ENCODE peak calls at places on chromosomes 2 and 18, in four cellular contexts. Z is stimulated activated CD4-positive, alpha-beta T cell treated with anti-CD3 and anti-CD28 coated beads, Interleukin-4, amount 100 ng/mL, for 48 hours; C is stimulated activated CD8-positive, alpha-beta memory T cell treated with anti-CD3 and anti-CD28 coated beads, Interleukin-12 subunit alpha, Interleukin-12 subunit beta, amount 100 ng/mL, for 4 hours; N is stromal cell of bone marrow. K is an unnamed sample.

GRCh38 chr18:79203017-79203605 is 133.9 kb downstream of the ATP9B start:
- DNase-seq in Z (peak), C (no peak), N (no peak), K (peak)

GRCh38 chr2:105390454-105390853 is 8.4 kb downstream of the FHL2 start:
- DNase-seq in Z (no peak), C (no peak), N (no peak), K (no peak)

GRCh38 chr2:88499204-88499603 is 46.7 kb upstream of the FOXI3 start:
- DNase-seq in Z (no peak), N (no peak), C (no peak), K (no peak)

GRCh38 chr2:238305965-238306679 is 14.2 kb upstream of the TRAF3IP1 start:
- DNase-seq in Z (no peak), N (no peak), C (no peak), K (no peak)

GRCh38 chr18:48735070-48735676 is 196.3 kb downstream of the CTIF start:
- DNase-seq in Z (no peak), N (no peak), C (no peak), K (peak)

GRCh38 chr18:76562286-76562840 is 67.3 kb upstream of the ZNF516 start:
- DNase-seq in N (no peak), C (no peak), Z (no peak), K (no peak)

GRCh38 chr2:5094192-5094591 is 598.0 kb upstream of the SOX11 start:
- DNase-seq in Z (no peak), N (no peak), C (no peak), K (no peak)

GRCh38 chr2:216887132-216887531 is 27.3 kb upstream of the TNP1 start:
- DNase-seq in C (no peak), N (no peak), Z (no peak), K (no peak)

GRCh38 chr2:164737612-164738081 is 104.0 kb downstream of the COBLL1 start:
- DNase-seq in N (peak), C (no peak), Z (no peak), K (peak)

GRCh38 chr18:26863122-26863879 is 2.2 kb downstream of the AQP4 start:
- DNase-seq in C (no peak), Z (no peak), N (no peak), K (peak)

GRCh38 chr18:8943900-8944870 is 158.3 kb upstream of the NDUFV2 start:
- DNase-seq in Z (no peak), C (no peak), N (peak), K (peak)

GRCh38 chr2:199798881-199799580 is 52.0 kb downstream of the FTCDNL1 start:
- DNase-seq in C (no peak), Z (no peak), N (peak), K (no peak)

GRCh38 chr2:96928277-96928781 is 58.1 kb downstream of the FAM178B start:
- DNase-seq in C (no peak), N (peak), Z (no peak), K (no peak)

GRCh38 chr2:12861344-12861942 is 144.7 kb downstream of the TRIB2 start:
- DNase-seq in N (peak), C (no peak), Z (no peak), K (peak)

GRCh38 chr18:73805991-73806390 is 341.6 kb downstream of the FBXO15 start:
- DNase-seq in C (no peak), Z (no peak), N (no peak), K (no peak)

GRCh38 chr2:120659275-120659952 is 76.3 kb upstream of the GLI2 start:
- DNase-seq in Z (no peak), C (no peak), N (no peak), K (no peak)

GRCh38 chr2:46416739-46417403 is 62.5 kb upstream of the TMEM247 start:
- DNase-seq in Z (no peak), C (no peak), N (no peak), K (no peak)

GRCh38 chr2:190668892-190669291 is 20.0 kb downstream of the NAB1 start:
- DNase-seq in C (no peak), Z (no peak), N (no peak), K (peak)

GRCh38 chr18:9575558-9575957 is 38.8 kb downstream of the PPP4R1 start:
- DNase-seq in N (peak), C (no peak), Z (no peak), K (peak)

GRCh38 chr2:72147303-72147970 is at the start of gene CYP26B1:
- DNase-seq in C (no peak), N (no peak), Z (no peak), K (no peak)

GRCh38 chr2:204177977-204178522 is 241.5 kb downstream of the ICOS start:
- DNase-seq in C (peak), N (no peak), Z (peak), K (peak)

K was measured in MCF 10A.